ENCODE peak calls at places on chromosomes 6 and 20, in five cellular contexts. A is uterus, K is left ventricle myocardium inferior, I is Peyer's patch, L is IMR-90. M is an unnamed sample.

GRCh38 chr20:59398552-59399265 is 98.3 kb downstream of the EDN3 start:
- DNase-seq in A (no peak), K (no peak), I (no peak), L (no peak), M (no peak)

GRCh38 chr20:5971203-5971602 is 20.8 kb downstream of the MCM8 start:
- DNase-seq in A (no peak), K (no peak), I (no peak), L (no peak), M (no peak)

GRCh38 chr6:142242269-142242668 is 59.5 kb upstream of the ADGRG6 start:
- DNase-seq in A (no peak), K (no peak), I (no peak), L (peak; percentile 64), M (no peak)

GRCh38 chr20:3786126-3786484 is 435 bp downstream of the CENPB start:
- DNase-seq in A (peak; percentile 54), K (peak; percentile 62), I (peak; percentile 69), L (peak; percentile 61), M (peak; percentile 56)

GRCh38 chr20:25019381-25020155 is 27.0 kb upstream of the APMAP start:
- DNase-seq in A (no peak), K (no peak), I (peak; percentile 24), L (no peak), M (no peak)

GRCh38 chr6:112030965-112031660 is 22.8 kb upstream of the CCN6 start:
- DNase-seq in A (no peak), K (no peak), I (no peak), L (no peak), M (no peak)

GRCh38 chr6:159109391-159109790 is 59.8 kb upstream of the FNDC1 start:
- DNase-seq in A (no peak), K (no peak), I (no peak), L (no peak), M (no peak)

GRCh38 chr6:141110486-141110885 is 1022.2 kb upstream of the GJE1 start:
- DNase-seq in A (no peak), K (no peak), I (no peak), L (peak; percentile 57), M (no peak)

GRCh38 chr6:11911535-11911934 is 100.6 kb upstream of the HIVEP1 start:
- DNase-seq in A (no peak), K (no peak), I (no peak), L (peak; percentile 29), M (no peak)

GRCh38 chr20:18805881-18806280 is 7.7 kb upstream of the SCP2D1 start:
- DNase-seq in A (no peak), K (no peak), I (no peak), L (peak; percentile 41), M (no peak)

GRCh38 chr6:30942338-30943060 is 1.7 kb downstream of the MUCL3 start:
- DNase-seq in A (peak; percentile 63), K (peak; percentile 65), I (peak; percentile 81), L (peak; percentile 76), M (peak; percentile 64)

GRCh38 chr6:31285496-31285895 is 13.6 kb upstream of the HLA-C start:
- DNase-seq in A (no peak), K (no peak), I (no peak), L (no peak), M (no peak)

GRCh38 chr20:54148947-54149764 is 24.6 kb downstream of the CYP24A1 start:
- DNase-seq in A (no peak), K (no peak), I (peak; percentile 84), L (no peak), M (no peak)

GRCh38 chr20:41654292-41654691 is 36.1 kb upstream of the CHD6 start:
- DNase-seq in A (no peak), K (no peak), I (no peak), L (no peak), M (no peak)

GRCh38 chr6:81894286-81894685 is 141.8 kb upstream of the TENT5A start:
- DNase-seq in A (no peak), K (no peak), I (no peak), L (peak; percentile 83), M (no peak)

GRCh38 chr6:140285471-140285870 is 911.0 kb upstream of the CITED2 start:
- DNase-seq in A (no peak), K (no peak), I (no peak), L (no peak), M (no peak)

GRCh38 chr20:959996-960615 is 42.0 kb downstream of the RSPO4 start:
- DNase-seq in A (no peak), K (no peak), I (no peak), L (no peak), M (no peak)

GRCh38 chr6:25329982-25330381 is 50.8 kb downstream of the CARMIL1 start:
- DNase-seq in A (no peak), K (no peak), I (no peak), L (no peak), M (no peak)

GRCh38 chr6:25332671-25333071 is 53.5 kb downstream of the CARMIL1 start:
- DNase-seq in A (no peak), K (no peak), I (no peak), L (no peak), M (no peak)

GRCh38 chr6:25332165-25332564 is 53.0 kb downstream of the CARMIL1 start:
- DNase-seq in A (no peak), K (no peak), I (no peak), L (no peak), M (no peak)

GRCh38 chr6:25329156-25329555 is 50.0 kb downstream of the CARMIL1 start:
- DNase-seq in A (no peak), K (no peak), I (no peak), L (no peak), M (no peak)

DNA sequence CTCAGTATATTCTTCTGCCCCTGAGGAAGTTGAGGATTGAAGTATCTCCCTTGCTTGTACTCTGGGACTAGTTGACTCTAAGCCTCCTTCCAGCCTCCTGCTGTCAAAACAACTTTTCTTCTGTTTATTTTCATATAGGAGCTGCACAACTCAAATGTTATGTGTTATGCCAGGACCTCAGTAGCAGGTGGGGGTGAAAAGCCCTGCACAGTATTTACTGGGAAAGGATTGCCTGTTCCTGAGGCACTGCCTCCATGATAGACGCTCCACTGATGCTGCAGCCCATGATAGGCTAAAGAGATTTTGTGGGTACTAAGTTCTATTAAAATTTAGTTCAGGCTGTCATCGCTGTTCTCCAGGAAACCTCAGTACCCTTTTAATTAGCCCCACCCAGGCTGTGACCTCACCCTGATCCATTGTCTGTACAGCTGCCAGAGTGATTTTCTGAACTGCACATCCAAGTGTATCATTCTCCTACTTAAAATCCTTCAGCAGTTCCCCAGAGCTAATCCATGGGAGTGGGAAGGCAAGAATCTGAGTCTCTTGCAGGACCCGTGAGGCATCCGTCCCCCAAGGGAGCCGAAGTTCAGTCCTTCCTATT is 52.0 kb downstream of the CARMIL1 start:
- DNase-seq in A (no peak), K (no peak), I (peak; percentile 59), L (no peak), M (no peak)
- H3K4me1 ChIP-seq in A (no peaks in the 10 kb centered on the region), K (peaks cover 53% of the 10 kb centered on the region), I (no peaks in the 10 kb centered on the region), L (peaks cover 4% of the 10 kb centered on the region), M (peaks cover 43% of the 10 kb centered on the region)

DNA sequence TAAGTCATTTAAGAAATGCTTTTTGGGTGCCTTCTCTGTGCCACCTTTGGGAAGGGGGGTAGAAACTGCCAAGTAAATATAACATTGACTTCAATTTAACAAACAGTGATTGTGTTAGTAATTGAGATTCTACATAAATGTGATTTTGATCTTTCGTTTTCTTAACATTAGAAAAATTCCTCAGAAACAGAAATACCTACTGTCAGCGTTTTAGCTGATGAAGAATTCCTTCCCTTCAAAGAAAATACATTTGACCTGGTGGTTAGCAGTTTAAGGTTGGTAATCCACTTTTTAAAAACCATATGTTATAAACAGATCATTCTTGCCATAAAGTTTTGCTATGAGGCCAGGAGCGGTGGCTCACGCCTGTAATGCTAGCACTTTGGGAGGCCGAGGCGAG is 9.8 kb downstream of the NDUFAF5 start:
- DNase-seq in A (no peak), K (no peak), I (no peak), L (no peak), M (no peak)
- H3K36me3 ChIP-seq in A (no peaks in the 10 kb centered on the region), K (peaks cover 93% of the 10 kb centered on the region), I (peaks cover 81% of the 10 kb centered on the region), L (peaks cover 44% of the 10 kb centered on the region), M (peaks cover 43% of the 10 kb centered on the region)

GRCh38 chr20:57619053-57619831 is 984 bp downstream of the ZBP1 start:
- DNase-seq in A (no peak), K (peak; percentile 63), I (peak; percentile 94), L (no peak), M (no peak)
- H3K4me1 ChIP-seq in A (no peaks in the 10 kb centered on the region), K (peaks cover 10% of the 10 kb centered on the region), I (peaks cover 10% of the 10 kb centered on the region), L (no peaks in the 10 kb centered on the region), M (no peaks in the 10 kb centered on the region)

DNA sequence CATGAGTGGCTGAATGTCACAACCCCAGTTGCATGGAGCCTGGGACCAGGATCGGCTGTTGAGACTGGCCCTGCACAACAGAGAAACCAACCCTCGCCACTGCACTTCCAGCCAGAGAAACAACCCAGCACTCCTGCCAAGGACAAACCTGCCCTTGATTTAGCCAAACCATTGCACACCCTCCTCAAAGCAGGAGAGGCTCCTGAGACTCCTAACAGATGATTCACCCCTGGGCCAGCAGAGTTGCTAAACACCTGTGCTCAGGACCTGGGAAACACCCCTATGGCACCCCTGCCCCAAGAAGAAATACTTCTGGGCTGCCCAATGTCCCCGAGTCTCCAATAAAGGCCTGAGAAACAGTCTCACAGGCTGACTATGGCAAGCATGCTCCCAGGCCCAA is 17.8 kb downstream of the WDR27 start:
- DNase-seq in A (no peak), K (no peak), I (no peak), L (no peak), M (no peak)
- H3K36me3 ChIP-seq in A (no peaks in the 10 kb centered on the region), K (peaks cover 61% of the 10 kb centered on the region), I (peaks cover 12% of the 10 kb centered on the region), L (peaks cover 19% of the 10 kb centered on the region), M (peaks cover 18% of the 10 kb centered on the region)

M was measured in heart right ventricle.